ENCODE peak calls at places on chromosomes 5 and 9, in ten cellular contexts. G is RCC 7860; I is iPS-NIHi11; J is memory B cell; C is posterior cingulate gyrus; L is mesothelial cell of epicardium; R is naive thymus-derived CD8-positive, alpha-beta T cell; T is NCI-H774; X is MCF 10A; V is AG04449. K is an unnamed sample.

GRCh38 chr5:31192442-31192841 is 1.0 kb upstream of the CDH6 start:
- DNase-seq in G (no peak), I (no peak), J (no peak), C (no peak), L (no peak), R (no peak), T (no peak), X (no peak), V (no peak), K (no peak)

GRCh38 chr9:133113163-133113927 is 7.7 kb downstream of the RALGDS start:
- DNase-seq in G (peak), I (no peak), J (no peak), C (peak), L (no peak), R (no peak), T (no peak), X (no peak), V (no peak), K (no peak)

GRCh38 chr5:165723931-165724330 is 2218.5 kb downstream of the MAT2B start:
- DNase-seq in G (no peak), I (no peak), J (no peak), C (no peak), L (no peak), R (no peak), T (no peak), X (peak), V (no peak), K (no peak)

GRCh38 chr9:75123696-75124095 is 35.4 kb downstream of the OSTF1 start:
- DNase-seq in G (no peak), I (no peak), J (no peak), C (no peak), L (no peak), R (no peak), T (no peak), X (no peak), V (no peak), K (no peak)

GRCh38 chr5:179312557-179313235 is 32.6 kb downstream of the ADAMTS2 start:
- DNase-seq in G (no peak), I (no peak), J (no peak), C (no peak), L (no peak), R (no peak), T (no peak), X (no peak), V (no peak), K (no peak)

GRCh38 chr5:150562832-150563231 is 54.9 kb downstream of the NDST1 start:
- DNase-seq in G (peak), I (no peak), J (no peak), C (peak), L (no peak), R (no peak), T (peak), X (peak), V (no peak), K (peak)

GRCh38 chr5:77302653-77303052 is 92.2 kb downstream of the PDE8B start:
- DNase-seq in G (no peak), I (no peak), J (no peak), C (no peak), L (no peak), R (no peak), T (no peak), X (no peak), V (no peak), K (no peak)

GRCh38 chr5:11153672-11154377 is 392.8 kb upstream of the DAP start:
- DNase-seq in G (no peak), I (no peak), J (no peak), C (no peak), L (no peak), R (no peak), T (no peak), X (no peak), V (no peak), K (no peak)

GRCh38 chr5:60207031-60207430 is 313.5 kb upstream of the PDE4D start:
- DNase-seq in G (no peak), I (no peak), J (peak), C (no peak), L (no peak), R (no peak), T (no peak), X (no peak), V (no peak), K (no peak)

GRCh38 chr9:93210324-93210973 is 26.5 kb downstream of the WNK2 start:
- DNase-seq in G (no peak), I (no peak), J (no peak), C (no peak), L (no peak), R (no peak), T (no peak), X (no peak), V (no peak), K (no peak)

GRCh38 chr5:172939045-172939444 is 20.2 kb upstream of the RPL26L1 start:
- DNase-seq in G (no peak), I (peak), J (no peak), C (no peak), L (no peak), R (no peak), T (no peak), X (peak), V (no peak), K (no peak)

GRCh38 chr5:67289763-67290521 is 93.3 kb upstream of the CD180 start:
- DNase-seq in G (no peak), I (no peak), J (no peak), C (no peak), L (no peak), R (no peak), T (no peak), X (no peak), V (no peak), K (no peak)

GRCh38 chr5:82374637-82375036 is 96.5 kb upstream of the RPS23 start:
- DNase-seq in G (no peak), I (no peak), J (no peak), C (no peak), L (no peak), R (no peak), T (no peak), X (no peak), V (no peak), K (no peak)

GRCh38 chr5:148732692-148733091 is 78.4 kb upstream of the HTR4 start:
- DNase-seq in G (no peak), I (no peak), J (no peak), C (no peak), L (no peak), R (no peak), T (no peak), X (no peak), V (no peak), K (no peak)

GRCh38 chr9:38276751-38277439 is 115.6 kb upstream of the ALDH1B1 start:
- DNase-seq in G (no peak), I (no peak), J (no peak), C (no peak), L (no peak), R (no peak), T (no peak), X (no peak), V (no peak), K (no peak)

GRCh38 chr5:69329905-69330489 is 2.6 kb downstream of the CCDC125 start:
- DNase-seq in G (no peak), I (no peak), J (no peak), C (no peak), L (no peak), R (no peak), T (no peak), X (no peak), V (no peak), K (no peak)

GRCh38 chr5:72106922-72107873 is at the start of gene MAP1B:
- DNase-seq in G (peak), I (peak), J (no peak), C (peak), L (peak), R (no peak), T (peak), X (peak), V (no peak), K (peak)

GRCh38 chr5:56350595-56351170 is 117.6 kb upstream of the ANKRD55 start:
- DNase-seq in G (peak), I (peak), J (no peak), C (no peak), L (no peak), R (no peak), T (no peak), X (peak), V (no peak), K (peak)

K was measured in mammary epithelial cell.